ENCODE peak calls at places on chromosome 22, in nine cellular contexts. One of them, this sample, is unnamed.

GRCh38 chr22:40544758-40545157 is 91.8 kb downstream of the MRTFA start:
- DNase-seq in suprapubic skin: no peak
- DNase-seq in tibial nerve: no peak
- DNase-seq in stomach: no peak
- DNase-seq in SK-N-SH: no peak
- DNase-seq in transverse colon: no peak
- DNase-seq in sigmoid colon: no peak
- DNase-seq in K562: no peak
- DNase-seq in H1: no peak
- DNase-seq in this sample: no peak

GRCh38 chr22:47445212-47445611 is 682.8 kb downstream of the TBC1D22A start:
- DNase-seq in suprapubic skin: peak; percentile 43
- DNase-seq in tibial nerve: no peak
- DNase-seq in stomach: no peak
- DNase-seq in SK-N-SH: no peak
- DNase-seq in transverse colon: no peak
- DNase-seq in sigmoid colon: peak; percentile 50
- DNase-seq in K562: no peak
- DNase-seq in H1: no peak
- DNase-seq in this sample: no peak

GRCh38 chr22:45475063-45475747 is 27.5 kb upstream of the FBLN1 start:
- DNase-seq in suprapubic skin: no peak
- DNase-seq in tibial nerve: no peak
- DNase-seq in stomach: no peak
- DNase-seq in SK-N-SH: no peak
- DNase-seq in transverse colon: no peak
- DNase-seq in sigmoid colon: no peak
- DNase-seq in K562: no peak
- DNase-seq in H1: no peak
- DNase-seq in this sample: no peak

GRCh38 chr22:25402501-25403283 is 161.8 kb upstream of the GRK3 start:
- DNase-seq in suprapubic skin: no peak
- DNase-seq in tibial nerve: no peak
- DNase-seq in stomach: no peak
- DNase-seq in SK-N-SH: no peak
- DNase-seq in transverse colon: peak; percentile 35
- DNase-seq in sigmoid colon: peak; percentile 70
- DNase-seq in K562: no peak
- DNase-seq in H1: no peak
- DNase-seq in this sample: peak; percentile 52

GRCh38 chr22:25201557-25202273 is 2.1 kb downstream of the CRYBB3 start:
- DNase-seq in suprapubic skin: no peak
- DNase-seq in tibial nerve: no peak
- DNase-seq in stomach: no peak
- DNase-seq in SK-N-SH: no peak
- DNase-seq in transverse colon: no peak
- DNase-seq in sigmoid colon: no peak
- DNase-seq in K562: no peak
- DNase-seq in H1: no peak
- DNase-seq in this sample: no peak

GRCh38 chr22:24554316-24555159 is at the start of gene GUCD1:
- DNase-seq in suprapubic skin: no peak
- DNase-seq in tibial nerve: no peak
- DNase-seq in stomach: peak; percentile 31
- DNase-seq in SK-N-SH: no peak
- DNase-seq in transverse colon: peak; percentile 52
- DNase-seq in sigmoid colon: no peak
- DNase-seq in K562: no peak
- DNase-seq in H1: no peak
- DNase-seq in this sample: no peak

GRCh38 chr22:26542831-26543230 is 30.6 kb upstream of the TFIP11 start:
- DNase-seq in suprapubic skin: no peak
- DNase-seq in tibial nerve: no peak
- DNase-seq in stomach: no peak
- DNase-seq in SK-N-SH: no peak
- DNase-seq in transverse colon: no peak
- DNase-seq in sigmoid colon: no peak
- DNase-seq in K562: no peak
- DNase-seq in H1: no peak
- DNase-seq in this sample: no peak

GRCh38 chr22:35037089-35037488 is 28.9 kb upstream of the ISX start:
- DNase-seq in suprapubic skin: no peak
- DNase-seq in tibial nerve: no peak
- DNase-seq in stomach: no peak
- DNase-seq in SK-N-SH: no peak
- DNase-seq in transverse colon: no peak
- DNase-seq in sigmoid colon: no peak
- DNase-seq in K562: no peak
- DNase-seq in H1: no peak
- DNase-seq in this sample: no peak

GRCh38 chr22:47328550-47329243 is 566.2 kb downstream of the TBC1D22A start:
- DNase-seq in suprapubic skin: no peak
- DNase-seq in tibial nerve: peak; percentile 23
- DNase-seq in stomach: no peak
- DNase-seq in SK-N-SH: peak; percentile 34
- DNase-seq in transverse colon: no peak
- DNase-seq in sigmoid colon: no peak
- DNase-seq in K562: peak; percentile 34
- DNase-seq in H1: no peak
- DNase-seq in this sample: no peak

DNA sequence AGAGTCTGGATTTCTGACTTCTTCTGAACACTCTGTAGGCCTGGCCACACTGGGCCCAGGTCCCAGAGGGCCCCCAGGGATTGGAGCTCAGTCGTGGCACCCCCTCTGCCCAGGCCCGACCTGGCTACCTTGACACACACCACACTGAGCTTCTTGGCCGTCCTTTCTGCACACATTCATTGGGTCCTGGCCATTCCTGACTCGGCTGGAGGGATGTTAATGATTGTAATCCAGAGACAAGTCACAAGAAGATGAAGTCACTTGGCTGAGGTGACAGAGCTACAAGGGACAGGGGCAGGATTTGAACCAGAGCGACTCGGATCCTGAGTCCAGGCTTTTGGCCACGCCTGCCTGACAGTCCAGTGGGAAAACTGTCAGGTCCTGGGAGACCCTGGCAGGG is 23.9 kb upstream of the PDGFB start:
- DNase-seq in suprapubic skin: no peak
- DNase-seq in tibial nerve: no peak
- DNase-seq in stomach: no peak
- DNase-seq in SK-N-SH: no peak
- DNase-seq in transverse colon: no peak
- DNase-seq in sigmoid colon: no peak
- DNase-seq in K562: no peak
- DNase-seq in H1: no peak
- DNase-seq in this sample: no peak
- H3K36me3 ChIP-seq in suprapubic skin: no peaks in the 10 kb centered on the region
- H3K36me3 ChIP-seq in tibial nerve: no peaks in the 10 kb centered on the region
- H3K36me3 ChIP-seq in stomach: no peaks in the 10 kb centered on the region
- H3K36me3 ChIP-seq in SK-N-SH: no peaks in the 10 kb centered on the region
- H3K36me3 ChIP-seq in transverse colon: no peaks in the 10 kb centered on the region
- H3K36me3 ChIP-seq in sigmoid colon: no peaks in the 10 kb centered on the region
- H3K36me3 ChIP-seq in K562: no peaks in the 10 kb centered on the region
- H3K36me3 ChIP-seq in H1: no peaks in the 10 kb centered on the region
- H3K36me3 ChIP-seq in this sample: no peaks in the 10 kb centered on the region

DNA sequence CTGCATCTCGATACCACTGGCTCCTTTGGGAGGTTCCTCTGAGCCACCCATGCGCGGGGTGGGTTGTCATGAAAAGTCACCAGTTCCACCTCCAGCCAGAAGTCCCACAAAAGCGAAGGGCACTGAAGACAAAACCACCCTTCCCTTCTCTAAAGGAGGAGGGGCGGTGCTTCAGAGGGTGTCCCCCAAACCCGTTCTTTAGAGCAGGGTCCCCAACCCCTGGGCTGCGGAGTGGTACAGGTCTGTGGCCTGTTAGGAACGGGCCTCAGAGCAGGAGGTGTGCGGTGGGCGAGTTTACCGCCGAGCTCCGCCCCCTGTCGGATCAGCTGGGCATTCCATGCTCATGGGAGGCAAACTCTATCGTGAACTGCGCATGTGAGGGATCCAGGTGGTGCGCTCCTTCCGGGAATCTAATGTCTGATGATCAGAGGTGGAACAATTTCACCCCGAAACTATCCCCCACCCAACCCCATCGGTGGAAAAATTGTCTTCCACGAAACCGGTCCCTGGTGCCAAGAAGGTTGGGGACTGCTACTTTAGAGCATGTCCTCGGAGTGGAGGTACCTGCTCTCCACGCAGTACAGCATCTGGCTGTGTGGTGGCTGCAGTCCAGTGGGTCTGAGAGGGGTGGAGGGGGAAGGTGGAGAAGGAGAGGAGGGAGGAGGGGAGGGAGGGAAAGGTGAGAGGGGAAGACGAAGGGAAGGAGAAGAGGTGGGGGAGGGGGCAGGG is 72.9 kb upstream of the SEPTIN5 start:
- DNase-seq in suprapubic skin: peak; percentile 75
- DNase-seq in tibial nerve: no peak
- DNase-seq in stomach: no peak
- DNase-seq in SK-N-SH: peak; percentile 3
- DNase-seq in transverse colon: no peak
- DNase-seq in sigmoid colon: no peak
- DNase-seq in K562: peak; percentile 92
- DNase-seq in H1: peak; percentile 41
- DNase-seq in this sample: no peak
- H3K4me3 ChIP-seq in suprapubic skin: no peak overlapping the region
- H3K4me3 ChIP-seq in tibial nerve: no peak overlapping the region
- H3K4me3 ChIP-seq in stomach: no peak overlapping the region
- H3K4me3 ChIP-seq in SK-N-SH: no peak overlapping the region
- H3K4me3 ChIP-seq in transverse colon: no peak overlapping the region
- H3K4me3 ChIP-seq in sigmoid colon: no peak overlapping the region
- H3K4me3 ChIP-seq in K562: no peak overlapping the region
- H3K4me3 ChIP-seq in H1: no peak overlapping the region
- H3K4me3 ChIP-seq in this sample: no peak overlapping the region

GRCh38 chr22:30205281-30206115 is 41.1 kb downstream of the LIF start:
- DNase-seq in suprapubic skin: peak; percentile 88
- DNase-seq in tibial nerve: peak; percentile 35
- DNase-seq in stomach: peak; percentile 25
- DNase-seq in SK-N-SH: peak; percentile 48
- DNase-seq in transverse colon: no peak
- DNase-seq in sigmoid colon: peak; percentile 87
- DNase-seq in K562: no peak
- DNase-seq in H1: no peak
- DNase-seq in this sample: no peak
- TF ChIP-seq EP300 in suprapubic skin: no peak
- TF ChIP-seq EP300 in tibial nerve: peak; percentile 56
- TF ChIP-seq EP300 in stomach: no peak
- TF ChIP-seq EP300 in SK-N-SH: peak; percentile 55
- TF ChIP-seq EP300 in transverse colon: no peak
- TF ChIP-seq EP300 in sigmoid colon: no peak
- TF ChIP-seq EP300 in K562: peak; percentile 6
- TF ChIP-seq EP300 in H1: no peak
- TF ChIP-seq EP300 in this sample: no peak

DNA sequence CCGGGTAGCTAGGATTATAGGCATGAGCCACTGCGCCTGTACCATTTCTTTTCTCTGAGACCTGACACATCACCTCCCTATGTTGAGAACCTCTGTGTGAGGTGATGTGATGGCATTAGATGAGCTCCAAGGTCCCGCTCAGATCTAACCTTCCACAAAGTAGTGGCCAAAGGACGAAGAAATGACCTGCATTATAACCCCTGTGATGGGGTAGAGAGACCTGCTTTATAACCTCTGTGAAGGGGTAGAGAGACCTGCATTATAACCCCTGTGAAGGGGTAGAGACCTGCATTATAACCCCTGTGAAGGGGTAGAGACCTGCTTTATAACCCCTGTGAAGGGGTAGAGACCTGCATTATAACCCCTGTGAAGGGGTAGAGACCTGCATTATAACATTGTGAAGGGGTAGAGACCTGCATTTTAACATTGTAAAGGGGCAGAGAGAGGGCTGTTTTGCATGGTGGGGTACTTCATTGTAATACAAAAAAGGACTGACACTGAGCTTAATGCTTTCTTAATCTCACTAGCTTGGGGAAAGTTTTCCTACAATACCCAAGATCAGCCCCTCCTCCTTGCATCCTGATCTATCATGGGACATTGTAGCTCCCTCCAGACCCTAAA is 8.5 kb downstream of the MIEF1 start:
- DNase-seq in suprapubic skin: no peak
- DNase-seq in tibial nerve: no peak
- DNase-seq in stomach: no peak
- DNase-seq in SK-N-SH: no peak
- DNase-seq in transverse colon: no peak
- DNase-seq in sigmoid colon: no peak
- DNase-seq in K562: no peak
- DNase-seq in H1: no peak
- DNase-seq in this sample: no peak
- H3K36me3 ChIP-seq in suprapubic skin: peaks cover 94% of the 10 kb centered on the region
- H3K36me3 ChIP-seq in tibial nerve: peaks cover 4% of the 10 kb centered on the region
- H3K36me3 ChIP-seq in stomach: peaks cover 100% of the 10 kb centered on the region
- H3K36me3 ChIP-seq in SK-N-SH: peaks cover 53% of the 10 kb centered on the region
- H3K36me3 ChIP-seq in transverse colon: no peaks in the 10 kb centered on the region
- H3K36me3 ChIP-seq in sigmoid colon: peaks cover 100% of the 10 kb centered on the region
- H3K36me3 ChIP-seq in K562: peaks cover 93% of the 10 kb centered on the region
- H3K36me3 ChIP-seq in H1: peaks cover 73% of the 10 kb centered on the region
- H3K36me3 ChIP-seq in this sample: no peaks in the 10 kb centered on the region

GRCh38 chr22:30749272-30749671 is 54.6 kb downstream of the OSBP2 start:
- DNase-seq in suprapubic skin: no peak
- DNase-seq in tibial nerve: no peak
- DNase-seq in stomach: no peak
- DNase-seq in SK-N-SH: no peak
- DNase-seq in transverse colon: no peak
- DNase-seq in sigmoid colon: no peak
- DNase-seq in K562: no peak
- DNase-seq in H1: no peak
- DNase-seq in this sample: no peak

GRCh38 chr22:30752771-30753170 is 58.1 kb downstream of the OSBP2 start:
- DNase-seq in suprapubic skin: no peak
- DNase-seq in tibial nerve: no peak
- DNase-seq in stomach: no peak
- DNase-seq in SK-N-SH: no peak
- DNase-seq in transverse colon: no peak
- DNase-seq in sigmoid colon: no peak
- DNase-seq in K562: no peak
- DNase-seq in H1: no peak
- DNase-seq in this sample: no peak

GRCh38 chr22:30753701-30754100 is 59.0 kb downstream of the OSBP2 start:
- DNase-seq in suprapubic skin: no peak
- DNase-seq in tibial nerve: no peak
- DNase-seq in stomach: no peak
- DNase-seq in SK-N-SH: no peak
- DNase-seq in transverse colon: no peak
- DNase-seq in sigmoid colon: no peak
- DNase-seq in K562: no peak
- DNase-seq in H1: no peak
- DNase-seq in this sample: no peak

GRCh38 chr22:30754521-30754920 is 59.8 kb downstream of the OSBP2 start:
- DNase-seq in suprapubic skin: no peak
- DNase-seq in tibial nerve: no peak
- DNase-seq in stomach: no peak
- DNase-seq in SK-N-SH: no peak
- DNase-seq in transverse colon: no peak
- DNase-seq in sigmoid colon: no peak
- DNase-seq in K562: no peak
- DNase-seq in H1: no peak
- DNase-seq in this sample: no peak

DNA sequence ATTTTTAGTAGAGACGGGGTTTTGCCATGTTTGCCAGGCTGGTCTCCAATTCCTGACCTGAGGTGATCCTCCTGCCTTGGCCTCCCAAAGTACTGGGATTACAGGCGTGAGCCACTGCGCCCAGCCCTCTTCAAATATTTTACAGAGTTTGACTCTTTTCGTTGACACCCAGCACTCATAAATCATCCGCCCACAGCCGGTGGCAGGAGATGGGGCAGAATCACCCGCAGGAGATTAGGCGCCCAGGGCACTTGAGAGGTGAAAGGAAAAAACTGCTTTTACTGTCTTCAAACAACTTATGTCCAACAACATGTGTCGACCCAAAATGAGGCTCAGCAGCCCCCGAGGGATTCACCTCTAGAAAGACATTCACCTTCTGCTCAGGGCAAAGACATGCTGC is 56.9 kb downstream of the OSBP2 start:
- DNase-seq in suprapubic skin: no peak
- DNase-seq in tibial nerve: no peak
- DNase-seq in stomach: no peak
- DNase-seq in SK-N-SH: no peak
- DNase-seq in transverse colon: no peak
- DNase-seq in sigmoid colon: no peak
- DNase-seq in K562: no peak
- DNase-seq in H1: no peak
- DNase-seq in this sample: no peak
- H3K4me3 ChIP-seq in suprapubic skin: no peak overlapping the region
- H3K4me3 ChIP-seq in tibial nerve: no peak overlapping the region
- H3K4me3 ChIP-seq in stomach: no peak overlapping the region
- H3K4me3 ChIP-seq in SK-N-SH: no peak overlapping the region
- H3K4me3 ChIP-seq in transverse colon: no peak overlapping the region
- H3K4me3 ChIP-seq in sigmoid colon: no peak overlapping the region
- H3K4me3 ChIP-seq in K562: no peak overlapping the region
- H3K4me3 ChIP-seq in H1: no peak overlapping the region
- H3K4me3 ChIP-seq in this sample: no peak overlapping the region